ENCODE peak calls at places on chromosomes 5 and 9, in six cellular contexts. One of them, this sample, is unnamed.
A peak's percentile ranks its signal among the peaks of the same experiment; 100 is the strongest.

GRCh38 chr5:169302491-169303118 is 1.7 kb upstream of the SLIT3 start:
- DNase-seq in progenitor cell of endocrine pancreas: peak; percentile 72
- DNase-seq in left ventricle myocardium inferior: peak; percentile 61
- DNase-seq in left lung: peak; percentile 74
- DNase-seq in astrocyte of the hippocampus: peak; percentile 91
- DNase-seq in non-pigmented ciliary epithelial cell: peak; percentile 48
- DNase-seq in this sample: peak; percentile 70

GRCh38 chr9:113979713-113980086 is 98.4 kb downstream of the AMBP start:
- DNase-seq in progenitor cell of endocrine pancreas: no peak
- DNase-seq in left ventricle myocardium inferior: no peak
- DNase-seq in left lung: no peak
- DNase-seq in astrocyte of the hippocampus: peak; percentile 41
- DNase-seq in non-pigmented ciliary epithelial cell: no peak
- DNase-seq in this sample: no peak

GRCh38 chr9:127130661-127131538 is 8.5 kb upstream of the ANGPTL2 start:
- DNase-seq in progenitor cell of endocrine pancreas: no peak
- DNase-seq in left ventricle myocardium inferior: peak; percentile 56
- DNase-seq in left lung: no peak
- DNase-seq in astrocyte of the hippocampus: peak; percentile 89
- DNase-seq in non-pigmented ciliary epithelial cell: peak; percentile 67
- DNase-seq in this sample: no peak

GRCh38 chr5:68356623-68357022 is 141.1 kb downstream of the PIK3R1 start:
- DNase-seq in progenitor cell of endocrine pancreas: no peak
- DNase-seq in left ventricle myocardium inferior: no peak
- DNase-seq in left lung: no peak
- DNase-seq in astrocyte of the hippocampus: no peak
- DNase-seq in non-pigmented ciliary epithelial cell: no peak
- DNase-seq in this sample: no peak

GRCh38 chr9:23117621-23118020 is 671.0 kb downstream of the DMRTA1 start:
- DNase-seq in progenitor cell of endocrine pancreas: no peak
- DNase-seq in left ventricle myocardium inferior: no peak
- DNase-seq in left lung: no peak
- DNase-seq in astrocyte of the hippocampus: peak; percentile 47
- DNase-seq in non-pigmented ciliary epithelial cell: peak; percentile 82
- DNase-seq in this sample: no peak

GRCh38 chr5:41908374-41909079 is 4.4 kb downstream of the RIMOC1 start:
- DNase-seq in progenitor cell of endocrine pancreas: no peak
- DNase-seq in left ventricle myocardium inferior: no peak
- DNase-seq in left lung: no peak
- DNase-seq in astrocyte of the hippocampus: peak; percentile 62
- DNase-seq in non-pigmented ciliary epithelial cell: peak; percentile 58
- DNase-seq in this sample: no peak

GRCh38 chr5:963673-964531 is 44.7 kb upstream of the NKD2 start:
- DNase-seq in progenitor cell of endocrine pancreas: no peak
- DNase-seq in left ventricle myocardium inferior: peak; percentile 68
- DNase-seq in left lung: no peak
- DNase-seq in astrocyte of the hippocampus: no peak
- DNase-seq in non-pigmented ciliary epithelial cell: no peak
- DNase-seq in this sample: peak; percentile 61

GRCh38 chr5:131944700-131945550 is 538 bp downstream of the MEIKIN start:
- DNase-seq in progenitor cell of endocrine pancreas: no peak
- DNase-seq in left ventricle myocardium inferior: no peak
- DNase-seq in left lung: peak; percentile 69
- DNase-seq in astrocyte of the hippocampus: no peak
- DNase-seq in non-pigmented ciliary epithelial cell: no peak
- DNase-seq in this sample: no peak

GRCh38 chr9:112382066-112382465 is 2.2 kb downstream of the HSDL2 start:
- DNase-seq in progenitor cell of endocrine pancreas: no peak
- DNase-seq in left ventricle myocardium inferior: no peak
- DNase-seq in left lung: no peak
- DNase-seq in astrocyte of the hippocampus: no peak
- DNase-seq in non-pigmented ciliary epithelial cell: no peak
- DNase-seq in this sample: no peak

GRCh38 chr9:129007035-129007765 is 20.9 kb downstream of the SH3GLB2 start:
- DNase-seq in progenitor cell of endocrine pancreas: no peak
- DNase-seq in left ventricle myocardium inferior: peak; percentile 62
- DNase-seq in left lung: peak; percentile 18
- DNase-seq in astrocyte of the hippocampus: no peak
- DNase-seq in non-pigmented ciliary epithelial cell: no peak
- DNase-seq in this sample: peak; percentile 59

GRCh38 chr5:159262859-159263568 is at the start of gene UBLCP1:
- DNase-seq in progenitor cell of endocrine pancreas: peak; percentile 60
- DNase-seq in left ventricle myocardium inferior: peak; percentile 80
- DNase-seq in left lung: peak; percentile 92
- DNase-seq in astrocyte of the hippocampus: peak; percentile 89
- DNase-seq in non-pigmented ciliary epithelial cell: no peak
- DNase-seq in this sample: peak; percentile 81

GRCh38 chr5:102223542-102224444 is 72.3 kb downstream of the SLCO4C1 start:
- DNase-seq in progenitor cell of endocrine pancreas: no peak
- DNase-seq in left ventricle myocardium inferior: no peak
- DNase-seq in left lung: no peak
- DNase-seq in astrocyte of the hippocampus: peak; percentile 56
- DNase-seq in non-pigmented ciliary epithelial cell: peak; percentile 2
- DNase-seq in this sample: no peak

GRCh38 chr9:127549771-127550170 is 62.3 kb upstream of the STXBP1 start:
- DNase-seq in progenitor cell of endocrine pancreas: no peak
- DNase-seq in left ventricle myocardium inferior: no peak
- DNase-seq in left lung: peak; percentile 71
- DNase-seq in astrocyte of the hippocampus: no peak
- DNase-seq in non-pigmented ciliary epithelial cell: no peak
- DNase-seq in this sample: no peak

GRCh38 chr9:104078596-104078995 is 15.5 kb upstream of the SMC2 start:
- DNase-seq in progenitor cell of endocrine pancreas: no peak
- DNase-seq in left ventricle myocardium inferior: no peak
- DNase-seq in left lung: no peak
- DNase-seq in astrocyte of the hippocampus: no peak
- DNase-seq in non-pigmented ciliary epithelial cell: no peak
- DNase-seq in this sample: no peak

This sample was measured in heart left ventricle.